ENCODE peak calls at places on chromosomes 13 and 19, in ten cellular contexts. L is T-helper 1 cell; D is EH; H is T-helper 2 cell; K is activated T-cell treated with anti-CD3 and anti-CD28 coated beads, Interleukin-2, amount 50 U/mL, for 1 hour; B is omental fat pad; P is pulmonary artery endothelial cell; Q is NCI-H1694 treated with DMSO at 0.1 percent for 48 hours; S is stimulated activated CD8-positive, alpha-beta memory T cell treated with anti-CD3 and anti-CD28 coated beads, Interleukin-4, amount 100 ng/mL, for 1 hour; U is psoas muscle. G is an unnamed sample.

GRCh38 chr19:44141191-44142013 is at the start of gene ZNF234:
- DNase-seq in P (peak), D (peak), S (peak), B (peak), H (peak), Q (peak), L (peak), U (peak), K (peak), G (peak)

GRCh38 chr19:13839938-13840750 is 36.8 kb upstream of the NANOS3 start:
- DNase-seq in B (no peak), L (no peak), U (peak), Q (no peak), H (peak), K (peak), P (no peak), D (peak), S (no peak), G (peak)

GRCh38 chr13:28056426-28056825 is 44.0 kb downstream of the FLT3 start:
- DNase-seq in K (no peak), L (no peak), B (no peak), S (no peak), U (no peak), D (no peak), P (no peak), H (no peak), Q (no peak), G (no peak)

GRCh38 chr13:31200636-31200970 is 828 bp downstream of the B3GLCT start:
- DNase-seq in Q (no peak), L (peak), D (peak), U (peak), S (peak), B (no peak), H (no peak), K (no peak), P (no peak), G (peak)

GRCh38 chr13:60627071-60627686 is 230.2 kb downstream of the TDRD3 start:
- DNase-seq in H (no peak), S (no peak), P (no peak), L (no peak), U (no peak), D (peak), B (no peak), K (no peak), Q (peak), G (no peak)

GRCh38 chr13:40665754-40666057 is 735 bp downstream of the FOXO1 start:
- DNase-seq in K (peak), H (peak), D (peak), U (no peak), S (no peak), P (no peak), L (peak), B (no peak), Q (no peak), G (no peak)

GRCh38 chr19:37077615-37077928 is 661 bp upstream of the ZNF420 start:
- DNase-seq in Q (no peak), H (no peak), D (no peak), B (no peak), U (no peak), L (no peak), P (no peak), S (no peak), K (no peak), G (no peak)

GRCh38 chr13:79678100-79678499 is 197.1 kb downstream of the NDFIP2 start:
- DNase-seq in H (no peak), B (no peak), D (peak), Q (no peak), K (no peak), U (no peak), L (no peak), P (no peak), S (no peak), G (no peak)

GRCh38 chr19:15010497-15011255 is 31.0 kb upstream of the SLC1A6 start:
- DNase-seq in H (no peak), S (no peak), P (no peak), B (no peak), U (peak), K (no peak), Q (no peak), L (no peak), D (no peak), G (no peak)

GRCh38 chr13:52026246-52026626 is 1.7 kb downstream of the UTP14C start:
- DNase-seq in S (no peak), H (no peak), K (no peak), D (no peak), U (no peak), Q (no peak), L (no peak), P (no peak), B (no peak), G (no peak)

GRCh38 chr19:50843205-50843604 is 9.8 kb upstream of the KLK15 start:
- DNase-seq in L (no peak), B (no peak), D (no peak), S (no peak), K (no peak), Q (no peak), U (no peak), H (no peak), P (no peak), G (no peak)

GRCh38 chr19:31418692-31419430 is 69.6 kb upstream of the TSHZ3 start:
- DNase-seq in P (no peak), H (no peak), L (no peak), K (no peak), D (no peak), U (no peak), S (no peak), B (no peak), Q (no peak), G (no peak)

GRCh38 chr19:2544576-2545415 is 68.9 kb downstream of the GADD45B start:
- DNase-seq in L (no peak), H (no peak), U (no peak), B (no peak), K (no peak), P (no peak), Q (no peak), D (no peak), S (no peak), G (peak)

GRCh38 chr13:32940601-32941000 is 75.6 kb upstream of the KL start:
- DNase-seq in P (no peak), L (no peak), Q (no peak), B (no peak), S (no peak), K (no peak), D (peak), U (no peak), H (no peak), G (peak)

GRCh38 chr13:91313103-91313502 is 34.4 kb upstream of the MIR17HG start:
- DNase-seq in B (no peak), H (peak), P (no peak), S (no peak), U (no peak), D (peak), K (no peak), L (peak), Q (no peak), G (no peak)

GRCh38 chr19:6611441-6611852 is 20.5 kb upstream of the CD70 start:
- DNase-seq in S (no peak), Q (no peak), L (no peak), K (no peak), D (no peak), H (no peak), U (no peak), B (no peak), P (no peak), G (no peak)